ENCODE peak calls at places on chromosome 9, in five cellular contexts. Z is CD8-positive, alpha-beta T cell; F is adipocyte; L is astrocyte of the spinal cord; X is NCI-H748 treated with DMSO at 0.1 percent for 48 hours. B is an unnamed sample.

GRCh38 chr9:120563044-120563443 is 16.9 kb downstream of the CDK5RAP2 start:
- DNase-seq in L (no peak), X (no peak), F (no peak), Z (no peak), B (no peak)

GRCh38 chr9:91992636-91993035 is 42.6 kb upstream of the ROR2 start:
- DNase-seq in F (peak), X (no peak), L (peak), Z (no peak), B (no peak)

GRCh38 chr9:89675403-89675771 is 70.6 kb downstream of the GADD45G start:
- DNase-seq in F (no peak), X (no peak), Z (no peak), L (no peak), B (no peak)

GRCh38 chr9:137298401-137298982 is 3.6 kb downstream of the NRARP start:
- DNase-seq in X (no peak), Z (no peak), F (no peak), L (no peak), B (no peak)

GRCh38 chr9:82164159-82164558 is 175.6 kb downstream of the SPATA31D1 start:
- DNase-seq in Z (no peak), L (no peak), F (no peak), X (no peak), B (no peak)

GRCh38 chr9:127899200-127899943 is at the start of gene ST6GALNAC6:
- DNase-seq in L (peak), F (peak), Z (peak), X (peak), B (no peak)

GRCh38 chr9:26748449-26749058 is 144.0 kb downstream of the CAAP1 start:
- DNase-seq in X (no peak), Z (no peak), F (no peak), L (no peak), B (no peak)

GRCh38 chr9:23801523-23801922 is 24.5 kb downstream of the ELAVL2 start:
- DNase-seq in F (no peak), L (no peak), X (no peak), Z (no peak), B (no peak)

GRCh38 chr9:5008206-5008605 is 23.1 kb downstream of the JAK2 start:
- DNase-seq in L (peak), X (no peak), Z (no peak), F (peak), B (no peak)

GRCh38 chr9:87556821-87557220 is 59.2 kb downstream of the DAPK1 start:
- DNase-seq in L (no peak), X (no peak), F (no peak), Z (no peak), B (no peak)

GRCh38 chr9:21906878-21907277 is 87.3 kb downstream of the CDKN2A start:
- DNase-seq in F (peak), X (no peak), Z (no peak), L (peak), B (no peak)